ENCODE peak calls at places on chromosomes 3 and 15, in six cellular contexts. S, N, Y, Z, H and P are unnamed samples.

GRCh38 chr15:85581495-85581894 is 201.1 kb downstream of the AKAP13 start:
- DNase-seq in S (peak), N (peak), Y (no peak), Z (peak), H (no peak), P (peak)

GRCh38 chr15:26176831-26177230 is 313.7 kb upstream of the ATP10A start:
- DNase-seq in S (no peak), N (no peak), Y (no peak), Z (no peak), H (no peak), P (no peak)

GRCh38 chr15:89155656-89156055 is 65.7 kb downstream of the RLBP1 start:
- DNase-seq in S (no peak), N (no peak), Y (no peak), Z (no peak), H (no peak), P (no peak)

GRCh38 chr15:36323607-36324006 is 255.8 kb upstream of the CDIN1 start:
- DNase-seq in S (no peak), N (no peak), Y (no peak), Z (no peak), H (no peak), P (no peak)

GRCh38 chr3:28840976-28841376 is 439.9 kb upstream of the RBMS3 start:
- DNase-seq in S (no peak), N (no peak), Y (no peak), Z (no peak), H (no peak), P (no peak)

GRCh38 chr3:60827666-60828065 is 423.6 kb downstream of the FHIT start:
- DNase-seq in S (no peak), N (no peak), Y (no peak), Z (no peak), H (no peak), P (no peak)

GRCh38 chr15:77470227-77470626 is 49.5 kb downstream of the HMG20A start:
- DNase-seq in S (no peak), N (no peak), Y (no peak), Z (no peak), H (no peak), P (no peak)

GRCh38 chr15:62796296-62796695 is 246.3 kb upstream of the TPM1 start:
- DNase-seq in S (no peak), N (no peak), Y (no peak), Z (no peak), H (no peak), P (no peak)

GRCh38 chr15:84824260-84824690 is 7.1 kb downstream of the ALPK3 start:
- DNase-seq in S (no peak), N (no peak), Y (no peak), Z (no peak), H (no peak), P (no peak)

GRCh38 chr3:133884547-133885240 is 11.0 kb downstream of the RAB6B start:
- DNase-seq in S (peak), N (no peak), Y (no peak), Z (no peak), H (no peak), P (no peak)

GRCh38 chr3:182258538-182259177 is 534.6 kb upstream of the ATP11B start:
- DNase-seq in S (no peak), N (no peak), Y (peak), Z (no peak), H (no peak), P (no peak)

GRCh38 chr3:140455476-140455875 is 222.4 kb upstream of the TRIM42 start:
- DNase-seq in S (no peak), N (no peak), Y (no peak), Z (no peak), H (no peak), P (no peak)